ENCODE peak calls at places on chromosomes 7 and 10, in six cellular contexts. U is GM23338, C is fibroblast of lung, H is astrocyte, O is K562, K is HepG2. P is an unnamed sample.
A peak's percentile ranks its signal among the peaks of the same experiment; 100 is the strongest.

GRCh38 chr10:22737587-22737986 is 23.2 kb upstream of the PIP4K2A start:
- DNase-seq in O (peak; percentile 53), K (no peak), U (no peak), H (peak; percentile 73), C (peak; percentile 90), P (no peak)

GRCh38 chr10:86044029-86044428 is 322.6 kb downstream of the GRID1 start:
- DNase-seq in K (no peak), U (no peak), O (no peak), C (no peak), H (no peak), P (no peak)

GRCh38 chr10:86730227-86730626 is 26.2 kb upstream of the BMPR1A start:
- DNase-seq in O (no peak), K (peak; percentile 47), C (peak; percentile 30), H (no peak), U (no peak), P (no peak)

GRCh38 chr7:116588641-116589594 is 64.1 kb downstream of the CAV1 start:
- DNase-seq in H (peak; percentile 56), K (peak; percentile 40), C (peak; percentile 84), U (peak; percentile 74), O (peak; percentile 52), P (peak; percentile 68)

GRCh38 chr7:87058739-87059524 is 522 bp downstream of the ELAPOR2 start:
- DNase-seq in U (peak; percentile 78), K (no peak), O (peak; percentile 38), C (no peak), H (no peak), P (peak; percentile 31)

GRCh38 chr10:51313259-51313658 is 239.0 kb downstream of the PRKG1 start:
- DNase-seq in U (no peak), H (no peak), K (no peak), C (no peak), O (no peak), P (no peak)

GRCh38 chr7:80089341-80089740 is 45.3 kb upstream of the GNAI1 start:
- DNase-seq in C (peak; percentile 49), U (no peak), K (no peak), H (no peak), O (no peak), P (no peak)

GRCh38 chr7:153943428-153944370 is 108.5 kb upstream of the DPP6 start:
- DNase-seq in K (no peak), H (no peak), C (no peak), O (no peak), U (no peak), P (peak; percentile 28)

GRCh38 chr7:96306385-96307125 is 15.3 kb downstream of the SLC25A13 start:
- DNase-seq in O (no peak), C (no peak), H (no peak), U (no peak), K (no peak), P (no peak)

GRCh38 chr10:51231754-51232153 is 157.5 kb downstream of the PRKG1 start:
- DNase-seq in H (no peak), C (no peak), O (no peak), U (no peak), K (no peak), P (no peak)

GRCh38 chr7:89072094-89072493 is 276.6 kb upstream of the TEX47 start:
- DNase-seq in O (no peak), C (no peak), K (no peak), H (peak; percentile 0), U (no peak), P (no peak)

GRCh38 chr10:124693801-124694416 is 50.3 kb downstream of the FAM53B start:
- DNase-seq in C (no peak), H (no peak), U (no peak), O (peak; percentile 44), K (no peak), P (no peak)

DNA sequence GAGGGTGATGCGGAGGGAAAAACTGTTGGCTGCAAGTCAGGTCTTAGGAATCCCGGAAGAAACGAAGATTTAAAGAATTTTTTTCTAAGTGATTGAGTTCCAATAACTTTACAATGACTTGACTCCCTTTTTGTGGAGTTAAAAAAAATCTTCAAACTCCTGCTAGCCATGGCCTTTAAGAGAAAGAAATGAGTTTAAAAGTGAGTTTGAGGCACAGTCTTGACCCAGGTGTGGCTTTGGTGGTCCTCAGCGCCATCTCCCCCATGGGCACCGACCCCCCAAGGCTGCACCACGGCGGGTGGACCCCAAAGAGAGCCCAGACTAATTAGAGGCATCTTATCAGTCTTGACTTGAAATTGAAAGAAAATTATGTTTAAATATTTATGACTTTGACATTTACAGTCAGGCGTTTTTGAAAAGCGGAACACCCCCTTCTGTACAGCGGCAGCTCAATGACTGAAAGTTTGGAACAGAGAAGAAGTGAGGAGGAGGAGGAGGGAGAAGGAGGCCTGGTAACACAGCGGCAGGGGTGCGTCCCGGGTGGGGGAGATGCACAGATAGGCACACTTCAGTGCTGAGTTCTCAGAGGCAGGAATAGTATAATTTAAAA is 349.6 kb downstream of the DNAJB6 start:
- DNase-seq in H (peak; percentile 27), K (no peak), U (no peak), C (no peak), O (no peak), P (peak; percentile 13)
- H3K4me3 ChIP-seq in H (no peak overlapping the region), K (no peak overlapping the region), U (no peak overlapping the region), C (no peak overlapping the region), O (no peak overlapping the region), P (peak overlapping the region; percentile 55)

GRCh38 chr7:85464042-85464651 is 277.3 kb upstream of the SEMA3D start:
- DNase-seq in O (no peak), H (no peak), C (peak; percentile 35), U (peak; percentile 26), K (no peak), P (no peak)
- H3K4me2 ChIP-seq in O (no peak overlapping the region), H (no peak overlapping the region), C (no peak overlapping the region), U (no peak overlapping the region), K (no peak overlapping the region), P (no peak overlapping the region)

GRCh38 chr7:27151341-27151944 is 940 bp downstream of the HOXA3 start:
- DNase-seq in K (no peak), U (peak; percentile 9), O (no peak), C (no peak), H (no peak), P (no peak)

GRCh38 chr7:27149817-27150567 is 2.4 kb downstream of the HOXA3 start:
- DNase-seq in H (no peak), C (no peak), U (no peak), O (no peak), K (no peak), P (no peak)

GRCh38 chr7:27151945-27152815 is at the start of gene HOXA3:
- DNase-seq in C (peak; percentile 74), O (no peak), H (no peak), K (no peak), U (peak; percentile 6), P (no peak)

GRCh38 chr7:27148776-27149641 is 1.4 kb upstream of the HOXA6 start:
- DNase-seq in K (no peak), O (no peak), H (no peak), U (peak; percentile 17), C (peak; percentile 77), P (no peak)

DNA sequence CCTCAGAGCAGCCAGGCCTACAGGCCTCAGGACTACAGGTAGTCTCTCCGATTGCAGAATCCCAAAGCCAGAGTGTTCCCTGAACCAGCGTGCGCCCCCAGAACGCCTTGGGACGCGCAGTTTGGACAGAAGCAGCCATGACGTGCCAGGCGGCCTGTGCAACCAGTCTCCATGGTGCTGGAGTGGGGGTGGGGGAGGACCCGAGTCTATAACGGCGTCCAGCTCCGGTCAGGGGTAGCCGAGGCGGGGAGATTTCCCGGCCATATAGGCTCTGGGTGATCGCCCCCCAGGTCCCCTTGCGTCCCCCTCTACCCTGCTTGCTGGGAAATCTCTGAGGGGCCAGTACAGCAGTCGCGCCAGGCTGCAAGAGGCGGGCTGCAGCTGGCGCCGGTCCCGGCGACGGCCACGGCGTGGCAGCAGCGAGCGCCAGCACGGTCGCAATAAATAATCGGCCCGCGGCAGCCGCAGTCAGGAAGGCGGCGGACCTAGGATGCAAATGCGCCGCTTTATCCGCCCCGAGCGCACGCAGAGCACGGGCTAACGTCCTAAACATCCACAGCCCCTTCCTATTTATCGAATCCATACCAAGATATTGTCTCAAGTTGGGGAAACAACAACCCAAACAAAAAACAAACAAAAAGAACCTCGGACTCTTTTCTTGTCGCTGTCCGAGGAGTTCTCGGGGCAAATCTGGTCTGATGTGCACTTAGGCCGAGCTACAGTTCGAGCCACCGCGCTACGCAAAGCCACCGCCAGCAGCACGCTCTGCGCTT is 1.6 kb downstream of the HOXA3 start:
- DNase-seq in H (no peak), U (peak; percentile 85), O (peak; percentile 80), K (peak; percentile 42), C (peak; percentile 87), P (peak; percentile 91)
- TF ChIP-seq EZH2 in H (no peak), U (peak; percentile 93), O (no peak), K (no peak), C (no peak), P (peak; percentile 99)

GRCh38 chr10:43322769-43323168 is 48.7 kb upstream of the FXYD4 start:
- DNase-seq in U (peak; percentile 99), O (peak; percentile 91), K (no peak), C (peak; percentile 60), H (peak; percentile 59), P (peak; percentile 99)

GRCh38 chr10:43322321-43322720 is 49.1 kb upstream of the FXYD4 start:
- DNase-seq in O (no peak), C (no peak), H (no peak), U (peak; percentile 40), K (no peak), P (no peak)

GRCh38 chr10:43320226-43320625 is 51.2 kb upstream of the FXYD4 start:
- DNase-seq in K (no peak), O (no peak), H (no peak), U (no peak), C (no peak), P (no peak)

GRCh38 chr10:43324847-43325246 is 46.6 kb upstream of the FXYD4 start:
- DNase-seq in U (no peak), O (no peak), H (no peak), K (no peak), C (no peak), P (no peak)

GRCh38 chr10:43323245-43323644 is 48.2 kb upstream of the FXYD4 start:
- DNase-seq in O (peak; percentile 24), H (no peak), C (no peak), U (no peak), K (no peak), P (no peak)
- H3K4me3 ChIP-seq in O (no peak overlapping the region), H (peak overlapping the region; percentile 8), C (peak overlapping the region; percentile 14), U (peak overlapping the region; percentile 78), K (no peak overlapping the region), P (peak overlapping the region; percentile 37)

DNA sequence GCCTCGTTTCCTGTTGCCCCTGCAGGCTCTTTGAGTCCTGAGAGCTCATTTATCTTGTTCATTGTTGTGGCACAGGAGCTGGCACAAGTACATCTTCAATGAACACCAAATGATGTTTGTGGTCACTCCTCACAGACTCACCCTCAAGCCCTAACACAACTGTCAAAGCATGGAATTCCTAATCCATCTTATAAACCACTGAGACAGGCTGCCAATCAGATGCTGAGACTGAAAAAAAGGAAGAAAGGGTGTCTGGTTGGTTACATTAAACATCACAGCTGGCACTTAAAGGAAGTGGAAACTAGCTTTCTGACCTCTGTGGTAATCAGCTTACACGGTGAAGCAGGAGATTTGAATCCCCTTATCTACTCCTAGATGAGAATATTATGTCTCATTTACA is 7.7 kb upstream of the CCDC172 start:
- DNase-seq in H (peak; percentile 49), C (no peak), U (no peak), O (no peak), K (no peak), P (peak; percentile 36)
- H3K4me2 ChIP-seq in H (no peak overlapping the region), C (no peak overlapping the region), U (no peak overlapping the region), O (no peak overlapping the region), K (no peak overlapping the region), P (no peak overlapping the region)

P was measured in neural progenitor cell.